ENCODE peak calls at places on chromosome 6, in five cellular contexts. B, M, Q, Z and L are unnamed samples.

GRCh38 chr6:21984551-21984950 is 312.3 kb downstream of the PRL start:
- DNase-seq in B (no peak), M (no peak), Q (no peak), Z (no peak), L (no peak)

GRCh38 chr6:159946912-159947311 is 22.0 kb upstream of the IGF2R start:
- DNase-seq in B (no peak), Q (no peak), Z (no peak), M (no peak), L (no peak)

GRCh38 chr6:9537381-9537780 is 877.5 kb downstream of the TFAP2A start:
- DNase-seq in Q (no peak), B (no peak), Z (no peak), M (no peak), L (no peak)

GRCh38 chr6:20325641-20326421 is 75.8 kb upstream of the E2F3 start:
- DNase-seq in B (no peak), Z (no peak), Q (no peak), M (no peak), L (no peak)

GRCh38 chr6:38443341-38443740 is 196.4 kb downstream of the BTBD9 start:
- DNase-seq in B (no peak), M (no peak), Z (no peak), Q (no peak), L (no peak)

GRCh38 chr6:148620579-148621298 is 126.1 kb upstream of the UST start:
- DNase-seq in Z (no peak), Q (no peak), M (peak), B (no peak), L (no peak)

GRCh38 chr6:87436435-87436834 is 28.7 kb downstream of the CFAP206 start:
- DNase-seq in Q (no peak), B (no peak), Z (no peak), M (no peak), L (no peak)

GRCh38 chr6:99347804-99348203 is 1.7 kb downstream of the FAXC start:
- DNase-seq in M (no peak), B (no peak), Q (no peak), Z (no peak), L (no peak)

GRCh38 chr6:6758915-6759654 is 170.6 kb downstream of the LY86 start:
- DNase-seq in Q (peak), B (peak), Z (no peak), M (no peak), L (no peak)

GRCh38 chr6:30688569-30688968 is 2.1 kb upstream of the PPP1R18 start:
- DNase-seq in B (no peak), Z (peak), M (peak), Q (no peak), L (no peak)

GRCh38 chr6:17908831-17909230 is 78.6 kb downstream of the KIF13A start:
- DNase-seq in B (no peak), M (no peak), Z (no peak), Q (no peak), L (no peak)

GRCh38 chr6:24131751-24132150 is 5.7 kb downstream of the NRSN1 start:
- DNase-seq in Z (no peak), Q (no peak), M (no peak), B (no peak), L (no peak)

GRCh38 chr6:76222189-76222588 is 149.7 kb upstream of the IMPG1 start:
- DNase-seq in M (no peak), Z (no peak), B (no peak), Q (no peak), L (no peak)

GRCh38 chr6:105992315-105992961 is 93.7 kb upstream of the PRDM1 start:
- DNase-seq in M (peak), Z (peak), Q (peak), B (peak), L (peak)

GRCh38 chr6:148747145-148747492 is 289 bp downstream of the UST start:
- DNase-seq in Z (peak), Q (peak), M (no peak), B (peak), L (peak)

GRCh38 chr6:37979392-37980221 is 160.1 kb downstream of the ZFAND3 start:
- DNase-seq in Q (no peak), B (no peak), Z (no peak), M (no peak), L (no peak)

GRCh38 chr6:39821014-39821738 is 29.0 kb downstream of the DAAM2 start:
- DNase-seq in M (no peak), Z (no peak), Q (no peak), B (no peak), L (no peak)

GRCh38 chr6:83536034-83536646 is 23.8 kb downstream of the PRSS35 start:
- DNase-seq in M (no peak), Q (no peak), B (no peak), Z (no peak), L (no peak)

GRCh38 chr6:100658486-100658885 is 193.8 kb upstream of the SIM1 start:
- DNase-seq in M (no peak), Z (no peak), B (no peak), Q (no peak), L (no peak)

GRCh38 chr6:73803562-73804221 is 107.7 kb downstream of the CD109 start:
- DNase-seq in B (no peak), Z (no peak), M (no peak), Q (no peak), L (no peak)

GRCh38 chr6:90072961-90073464 is 178.7 kb downstream of the GJA10 start:
- DNase-seq in Z (no peak), M (no peak), B (no peak), Q (no peak), L (no peak)

GRCh38 chr6:117829594-117830319 is 77.3 kb upstream of the SLC35F1 start:
- DNase-seq in M (peak), Z (no peak), B (no peak), Q (no peak), L (peak)

DNA sequence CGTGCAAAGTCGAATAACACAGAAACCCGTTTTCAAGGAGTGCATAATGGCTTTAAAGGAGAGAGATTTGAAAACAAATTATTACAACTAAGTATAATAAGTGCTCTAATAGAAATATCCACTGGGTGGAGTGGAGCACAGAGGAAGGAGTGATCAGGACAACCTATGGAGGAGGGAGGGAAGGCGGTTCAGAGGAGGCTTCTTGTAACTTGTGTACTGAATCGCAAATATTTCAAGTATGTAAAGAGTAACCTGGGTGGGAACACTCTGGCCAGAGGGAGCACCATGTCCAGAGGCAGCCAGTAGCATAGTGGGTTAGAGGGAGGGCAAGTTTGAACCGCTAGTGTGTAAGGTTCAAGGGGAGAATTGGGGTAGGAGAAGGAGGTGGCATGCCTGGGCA is 21.6 kb upstream of the TNFAIP3 start:
- DNase-seq in Z (no peak), Q (no peak), M (no peak), B (no peak), L (no peak)
- TF ChIP-seq CTCF in Z (no peak), Q (no peak), M (no peak), B (peak), L (peak)

DNA sequence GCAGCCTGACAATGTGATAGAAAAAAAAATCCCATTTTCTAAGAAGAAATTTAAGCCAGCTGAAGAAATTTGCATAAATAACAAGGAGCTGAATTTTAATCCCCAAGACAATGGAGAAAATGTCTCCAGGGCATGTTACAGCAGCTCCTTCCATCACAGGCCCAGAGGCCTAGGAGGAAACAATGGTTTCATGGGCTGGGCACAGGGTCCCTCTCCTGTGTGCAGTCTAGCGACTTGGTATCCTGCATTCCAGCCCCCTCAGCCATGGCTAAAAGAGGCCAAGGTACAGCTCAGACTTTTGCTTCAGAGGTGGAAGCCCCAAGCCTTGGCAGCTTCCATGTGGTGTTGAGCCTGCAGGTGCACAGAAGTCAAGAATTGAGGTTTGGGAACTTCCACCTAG is 73.1 kb downstream of the C6orf118 start:
- DNase-seq in Z (no peak), Q (no peak), M (no peak), B (no peak), L (no peak)
- TF ChIP-seq CTCF in Z (no peak), Q (no peak), M (no peak), B (no peak), L (no peak)

GRCh38 chr6:34575326-34575725 is 19.2 kb upstream of the SPDEF start:
- DNase-seq in Q (no peak), M (no peak), Z (no peak), B (peak), L (no peak)
- TF ChIP-seq CTCF in Q (no peak), M (no peak), Z (no peak), B (no peak), L (no peak)

DNA sequence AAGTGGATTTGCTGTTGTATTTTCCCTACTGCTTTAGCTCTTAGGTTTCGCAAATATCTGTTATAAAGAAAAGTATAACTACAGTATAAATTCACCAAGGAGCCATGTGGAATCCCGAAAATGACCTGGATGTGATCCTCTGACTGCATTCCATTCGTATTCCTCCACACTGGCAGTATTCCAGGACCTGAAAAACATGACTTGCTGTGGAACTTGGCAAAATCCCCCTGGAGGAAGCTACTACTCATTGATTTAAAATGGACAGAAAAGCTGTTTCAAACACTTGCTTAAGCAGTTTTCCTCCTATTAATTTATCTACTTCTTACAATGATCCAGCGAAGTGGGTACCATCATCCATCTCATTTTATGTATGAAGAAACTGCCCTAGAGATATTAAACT is 13.3 kb upstream of the ENPP5 start:
- DNase-seq in M (no peak), Z (no peak), B (no peak), Q (no peak), L (no peak)
- TF ChIP-seq CTCF in M (no peak), Z (peak), B (no peak), Q (no peak), L (peak)

GRCh38 chr6:42128460-42129359 is 13.7 kb downstream of the C6orf132 start:
- DNase-seq in Z (no peak), Q (no peak), M (no peak), B (no peak), L (no peak)

GRCh38 chr6:42125663-42126062 is 16.8 kb downstream of the C6orf132 start:
- DNase-seq in M (no peak), B (no peak), Q (no peak), Z (no peak), L (no peak)

GRCh38 chr6:42123379-42124103 is 18.9 kb downstream of the C6orf132 start:
- DNase-seq in B (no peak), M (no peak), Q (no peak), Z (no peak), L (no peak)

GRCh38 chr6:42124223-42124836 is 18.1 kb downstream of the C6orf132 start:
- DNase-seq in Z (no peak), M (no peak), Q (no peak), B (no peak), L (no peak)

DNA sequence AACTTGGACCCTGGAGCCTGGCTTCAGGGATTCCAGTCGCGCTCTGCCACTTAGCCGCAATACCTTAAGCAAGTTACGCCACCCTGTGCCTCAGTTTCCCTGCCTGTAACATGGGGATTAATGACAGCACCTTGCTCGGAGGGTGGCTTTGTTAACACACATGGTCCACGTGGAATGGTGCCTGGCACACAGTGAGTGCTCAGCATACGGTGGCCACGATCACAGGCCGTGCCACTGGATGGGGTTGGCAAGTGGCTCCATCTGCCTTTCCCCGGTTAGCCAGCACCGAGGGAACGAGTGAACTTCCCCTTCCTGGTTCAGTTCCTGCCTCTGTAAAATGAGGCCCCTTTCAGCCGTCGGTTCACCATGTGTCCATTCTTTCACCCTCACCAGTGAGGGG is 17.2 kb downstream of the C6orf132 start:
- DNase-seq in Q (no peak), B (no peak), Z (no peak), M (no peak), L (no peak)
- TF ChIP-seq CTCF in Q (no peak), B (no peak), Z (no peak), M (no peak), L (no peak)

GRCh38 chr6:57104350-57104749 is 14.4 kb downstream of the ZNF451 start:
- DNase-seq in Q (no peak), Z (no peak), B (no peak), M (no peak), L (no peak)

GRCh38 chr6:57108691-57109090 is 18.7 kb downstream of the ZNF451 start:
- DNase-seq in B (no peak), Z (no peak), Q (no peak), M (peak), L (no peak)

GRCh38 chr6:57106990-57107389 is 17.0 kb downstream of the ZNF451 start:
- DNase-seq in B (no peak), M (no peak), Q (no peak), Z (no peak), L (no peak)

GRCh38 chr6:57113105-57113504 is 23.1 kb downstream of the ZNF451 start:
- DNase-seq in M (no peak), Q (no peak), B (no peak), Z (no peak), L (no peak)

DNA sequence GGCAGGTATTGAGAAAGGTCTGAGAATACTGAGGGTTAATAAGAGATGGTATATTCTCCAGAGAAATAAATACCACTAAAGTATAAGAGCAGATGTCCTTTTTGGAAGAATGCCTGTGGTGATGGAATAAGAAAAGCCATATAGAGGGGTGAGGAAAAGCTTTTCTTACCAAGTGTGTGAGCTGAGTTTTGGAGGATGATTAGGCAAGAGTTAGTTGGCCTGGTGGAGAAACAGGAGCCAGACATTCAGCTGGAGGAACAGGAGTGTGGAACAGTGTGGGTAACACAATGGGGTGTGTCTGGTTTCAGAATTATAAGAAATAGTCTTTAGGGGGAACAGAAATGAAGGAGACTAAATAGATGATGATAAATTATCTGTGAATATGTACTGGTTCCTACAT is 19.9 kb downstream of the ZNF451 start:
- DNase-seq in Q (no peak), Z (no peak), B (no peak), M (no peak), L (no peak)
- TF ChIP-seq CTCF in Q (no peak), Z (no peak), B (no peak), M (no peak), L (no peak)

GRCh38 chr6:52694404-52694803 is 23.5 kb downstream of the TMEM14A start:
- DNase-seq in B (no peak), Z (no peak), Q (no peak), M (no peak), L (no peak)

GRCh38 chr6:52686878-52687699 is 16.2 kb downstream of the TMEM14A start:
- DNase-seq in Q (no peak), B (no peak), M (no peak), Z (no peak), L (no peak)

GRCh38 chr6:52693777-52694176 is 22.9 kb downstream of the TMEM14A start:
- DNase-seq in M (no peak), B (no peak), Q (no peak), Z (no peak), L (no peak)

GRCh38 chr6:52689857-52690256 is 18.9 kb downstream of the TMEM14A start:
- DNase-seq in B (no peak), Z (no peak), M (no peak), Q (no peak), L (no peak)

GRCh38 chr6:52691718-52692117 is 20.8 kb downstream of the TMEM14A start:
- DNase-seq in Q (no peak), Z (no peak), M (no peak), B (no peak), L (no peak)
- TF ChIP-seq CTCF in Q (no peak), Z (no peak), M (no peak), B (no peak), L (no peak)